ENCODE peak calls at places on chromosomes 2 and 18, in six cellular contexts. Q is HCT116, U is transverse colon, L is A549, G is upper lobe of left lung, Y is Peyer's patch. K is an unnamed sample.
A peak's percentile ranks its signal among the peaks of the same experiment; 100 is the strongest.

GRCh38 chr18:24413148-24413547 is 13.3 kb upstream of the IMPACT start:
- DNase-seq in Q (no peak), U (no peak), L (peak; percentile 9), G (no peak), Y (no peak), K (no peak)

GRCh38 chr2:187867165-187867564 is 312.9 kb upstream of the TFPI start:
- DNase-seq in Q (no peak), U (no peak), L (no peak), G (no peak), Y (no peak), K (no peak)

GRCh38 chr2:55033076-55033742 is 17.0 kb downstream of the RTN4 start:
- DNase-seq in Q (no peak), U (no peak), L (no peak), G (no peak), Y (peak; percentile 34), K (no peak)

GRCh38 chr18:62438876-62439275 is 83.9 kb upstream of the ZCCHC2 start:
- DNase-seq in Q (no peak), U (no peak), L (no peak), G (no peak), Y (no peak), K (no peak)

GRCh38 chr2:104840916-104841315 is 13.0 kb upstream of the POU3F3 start:
- DNase-seq in Q (no peak), U (no peak), L (no peak), G (no peak), Y (no peak), K (no peak)

GRCh38 chr2:162365392-162365791 is 21.5 kb downstream of the GCA start:
- DNase-seq in Q (no peak), U (no peak), L (no peak), G (no peak), Y (no peak), K (no peak)

GRCh38 chr18:73520229-73520628 is 627.4 kb downstream of the FBXO15 start:
- DNase-seq in Q (no peak), U (no peak), L (peak; percentile 4), G (no peak), Y (no peak), K (no peak)

GRCh38 chr2:25833566-25833965 is 44.7 kb downstream of the ASXL2 start:
- DNase-seq in Q (no peak), U (no peak), L (peak; percentile 50), G (no peak), Y (no peak), K (no peak)

GRCh38 chr2:191249131-191249813 is 4.1 kb downstream of the MYO1B start:
- DNase-seq in Q (no peak), U (no peak), L (no peak), G (no peak), Y (no peak), K (no peak)

GRCh38 chr2:108607706-108608301 is 73.5 kb downstream of the LIMS1 start:
- DNase-seq in Q (no peak), U (no peak), L (peak; percentile 47), G (no peak), Y (peak; percentile 62), K (no peak)

GRCh38 chr2:231926761-231927565 is 767 bp upstream of the NPPC start:
- DNase-seq in Q (no peak), U (no peak), L (no peak), G (peak; percentile 57), Y (no peak), K (no peak)

GRCh38 chr18:34848695-34849094 is 138.6 kb downstream of the DTNA start:
- DNase-seq in Q (no peak), U (no peak), L (no peak), G (no peak), Y (no peak), K (no peak)

GRCh38 chr2:3633089-3633981 is 24.7 kb upstream of the ALLC start:
- DNase-seq in Q (no peak), U (peak; percentile 5), L (no peak), G (no peak), Y (peak; percentile 12), K (no peak)

GRCh38 chr2:133716166-133716565 is 147.9 kb upstream of the NCKAP5 start:
- DNase-seq in Q (no peak), U (no peak), L (no peak), G (no peak), Y (no peak), K (no peak)

GRCh38 chr2:184326076-184326475 is 272.3 kb upstream of the ZNF804A start:
- DNase-seq in Q (no peak), U (no peak), L (no peak), G (no peak), Y (no peak), K (no peak)

GRCh38 chr2:170719810-170720209 is 4.7 kb downstream of the SP5 start:
- DNase-seq in Q (no peak), U (no peak), L (no peak), G (no peak), Y (no peak), K (no peak)

GRCh38 chr18:21393986-21394385 is 152.0 kb downstream of the GREB1L start:
- DNase-seq in Q (no peak), U (no peak), L (no peak), G (no peak), Y (no peak), K (no peak)

GRCh38 chr18:23578891-23579653 is 7.2 kb downstream of the NPC1 start:
- DNase-seq in Q (no peak), U (no peak), L (no peak), G (peak; percentile 33), Y (no peak), K (no peak)

GRCh38 chr2:16635796-16636699 is 29.6 kb downstream of the CYRIA start:
- DNase-seq in Q (no peak), U (no peak), L (no peak), G (no peak), Y (no peak), K (no peak)

GRCh38 chr2:178415979-178416378 is 35.0 kb downstream of the PRKRA start:
- DNase-seq in Q (no peak), U (no peak), L (no peak), G (no peak), Y (no peak), K (no peak)

GRCh38 chr2:178414266-178415247 is 36.4 kb downstream of the PRKRA start:
- DNase-seq in Q (peak; percentile 93), U (peak; percentile 90), L (peak; percentile 96), G (no peak), Y (peak; percentile 88), K (peak; percentile 95)

GRCh38 chr2:178417916-178418315 is 33.1 kb downstream of the PRKRA start:
- DNase-seq in Q (no peak), U (no peak), L (no peak), G (no peak), Y (no peak), K (no peak)

GRCh38 chr2:178412047-178412446 is 38.9 kb downstream of the PRKRA start:
- DNase-seq in Q (no peak), U (no peak), L (no peak), G (no peak), Y (no peak), K (no peak)

DNA sequence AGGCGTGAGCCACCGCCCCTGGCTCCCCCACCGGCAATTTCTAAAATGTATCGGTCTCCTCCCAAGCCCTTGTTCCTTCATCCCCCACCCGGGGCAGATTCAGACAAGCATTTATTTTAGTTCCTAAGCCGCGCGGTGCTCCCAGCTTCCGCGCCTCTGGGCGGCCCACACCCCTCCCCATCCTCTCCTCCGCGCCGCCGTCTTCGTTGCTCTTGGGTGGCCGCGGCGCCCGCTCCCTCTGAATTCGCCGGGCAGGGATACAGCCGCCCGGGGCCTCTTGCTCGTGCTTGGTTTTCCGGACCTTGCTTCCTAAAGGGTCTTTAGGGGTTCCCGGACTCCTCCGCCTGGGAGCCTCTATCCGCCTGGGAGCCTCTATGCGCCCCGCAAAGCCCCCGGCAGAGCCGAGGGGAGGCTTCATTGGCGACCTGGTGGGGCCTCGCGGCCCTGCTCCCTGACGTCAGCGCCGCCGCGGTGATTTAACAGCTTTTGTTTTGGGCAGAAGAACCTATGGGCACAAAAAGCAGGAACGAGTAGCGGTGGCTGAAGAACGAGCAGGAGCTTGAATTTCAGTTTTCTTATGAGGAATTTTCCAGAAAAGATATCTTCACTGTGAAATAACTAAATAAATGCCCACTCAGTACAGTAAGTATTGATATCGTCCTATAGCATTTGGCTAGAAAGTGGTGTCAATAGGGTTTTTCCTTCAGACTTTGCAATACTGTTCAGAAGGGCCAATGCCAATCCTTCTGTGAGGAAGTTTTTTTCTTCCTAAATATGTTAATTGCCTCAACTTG is 37.3 kb downstream of the PRKRA start:
- DNase-seq in Q (peak; percentile 67), U (peak; percentile 76), L (peak; percentile 86), G (peak; percentile 93), Y (peak; percentile 80), K (peak; percentile 31)
- TF ChIP-seq POLR2A in Q (peak; percentile 74), U (peak; percentile 32), L (no peak), G (peak; percentile 67), Y (no peak), K (peak; percentile 55)

GRCh38 chr2:29485117-29485516 is 369.9 kb downstream of the CLIP4 start:
- DNase-seq in Q (no peak), U (no peak), L (no peak), G (no peak), Y (no peak), K (no peak)
- TF ChIP-seq CTCF in Q (no peak), U (no peak), L (no peak), G (no peak), Y (no peak), K (no peak)

GRCh38 chr2:237743561-237744269 is 54.9 kb upstream of the RBM44 start:
- DNase-seq in Q (no peak), U (no peak), L (no peak), G (no peak), Y (no peak), K (no peak)
- H3K4me1 ChIP-seq in Q (peaks cover 19% of the 10 kb centered on the region), U (peaks cover 64% of the 10 kb centered on the region), L (peaks cover 23% of the 10 kb centered on the region), G (peaks cover 64% of the 10 kb centered on the region), Y (no peaks in the 10 kb centered on the region), K (peaks cover 62% of the 10 kb centered on the region)

GRCh38 chr2:9143264-9143815 is 63.3 kb upstream of the ASAP2 start:
- DNase-seq in Q (no peak), U (no peak), L (no peak), G (no peak), Y (no peak), K (no peak)

GRCh38 chr2:9144047-9144446 is 62.6 kb upstream of the ASAP2 start:
- DNase-seq in Q (no peak), U (no peak), L (no peak), G (no peak), Y (no peak), K (no peak)

GRCh38 chr2:9141379-9141667 is 65.3 kb upstream of the ASAP2 start:
- DNase-seq in Q (no peak), U (no peak), L (no peak), G (no peak), Y (no peak), K (no peak)

GRCh38 chr2:9141706-9142460 is 64.7 kb upstream of the ASAP2 start:
- DNase-seq in Q (no peak), U (no peak), L (no peak), G (no peak), Y (no peak), K (no peak)

DNA sequence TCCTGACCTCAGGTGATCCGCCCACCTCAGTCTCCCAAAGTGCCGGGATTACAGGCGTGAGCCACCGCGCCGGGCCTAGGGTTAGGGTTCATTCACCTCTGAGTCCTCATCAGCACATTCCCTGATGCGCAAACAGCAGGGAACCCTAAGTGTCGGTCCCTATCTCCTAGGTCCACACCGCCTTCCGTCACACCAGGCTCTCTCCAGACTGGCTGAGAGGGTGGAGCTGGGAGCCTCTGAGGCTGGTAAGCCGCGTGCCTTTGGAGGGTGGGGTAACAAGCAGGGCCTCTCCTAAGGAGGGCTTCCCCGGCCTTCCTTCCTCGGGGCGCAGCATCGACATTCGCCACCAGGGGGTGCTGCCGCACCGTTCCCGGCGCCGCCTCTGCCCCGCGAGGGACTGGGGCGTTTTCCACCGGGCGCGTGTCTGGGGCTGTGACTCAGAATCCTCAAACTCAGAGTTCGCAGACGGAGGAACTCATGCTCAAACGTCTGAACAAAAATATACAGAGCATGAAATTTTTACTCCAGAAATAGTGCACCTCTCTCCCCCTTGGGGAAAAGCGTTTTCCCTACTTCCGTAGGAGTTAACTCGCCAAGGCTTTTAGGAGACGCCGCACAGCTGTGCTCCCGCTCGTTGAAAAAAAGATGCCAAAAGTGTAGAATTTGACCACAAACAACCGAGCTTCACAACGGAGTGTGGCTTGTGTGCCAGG is 63.9 kb upstream of the ASAP2 start:
- DNase-seq in Q (peak; percentile 72), U (peak; percentile 93), L (peak; percentile 93), G (peak; percentile 98), Y (peak; percentile 40), K (peak; percentile 68)
- TF ChIP-seq POLR2A in Q (no peak), U (no peak), L (no peak), G (peak; percentile 9), Y (peak; percentile 14), K (no peak)